ENCODE peak calls at places on chromosomes 3 and 15, in five cellular contexts. R is lower lobe of right lung, Q is SJSA1, Y is GM23248, X is neural progenitor cell. V is an unnamed sample.

GRCh38 chr3:159499031-159499793 is 489.4 kb upstream of the IL12A start:
- DNase-seq in X (no peak), Q (peak; percentile 9), Y (peak; percentile 44), R (no peak), V (no peak)

GRCh38 chr3:32817561-32818430 is at the start of gene TRIM71:
- DNase-seq in Q (no peak), R (no peak), X (peak; percentile 68), Y (peak; percentile 22), V (no peak)

GRCh38 chr15:35697549-35698299 is 151.8 kb upstream of the DPH6 start:
- DNase-seq in Q (peak; percentile 83), Y (peak; percentile 35), R (no peak), X (peak; percentile 24), V (no peak)

GRCh38 chr3:195033531-195034091 is 237.3 kb downstream of the XXYLT1 start:
- DNase-seq in R (no peak), X (no peak), Q (no peak), Y (no peak), V (no peak)

GRCh38 chr3:39528844-39529243 is 61.4 kb downstream of the MOBP start:
- DNase-seq in Q (no peak), Y (no peak), X (no peak), R (no peak), V (no peak)

GRCh38 chr3:50267280-50267913 is 1.6 kb upstream of the SEMA3B start:
- DNase-seq in Q (no peak), X (peak; percentile 52), R (peak; percentile 80), Y (peak; percentile 60), V (peak; percentile 60)

GRCh38 chr3:137761563-137762503 is 2.3 kb upstream of the SOX14 start:
- DNase-seq in Q (no peak), X (peak; percentile 52), R (no peak), Y (no peak), V (no peak)

GRCh38 chr3:129934234-129935123 is 40.0 kb upstream of the TRH start:
- DNase-seq in R (no peak), Y (peak; percentile 44), X (peak; percentile 65), Q (peak; percentile 31), V (no peak)

GRCh38 chr3:32552013-32552412 is 18.6 kb downstream of the DYNC1LI1 start:
- DNase-seq in R (no peak), X (no peak), Q (no peak), Y (no peak), V (no peak)

GRCh38 chr15:50134524-50135024 is 15.5 kb upstream of the ATP8B4 start:
- DNase-seq in Q (peak; percentile 85), R (no peak), Y (peak; percentile 88), X (no peak), V (no peak)

GRCh38 chr3:106329505-106329904 is 460.7 kb upstream of the CBLB start:
- DNase-seq in R (no peak), X (no peak), Q (no peak), Y (no peak), V (no peak)

GRCh38 chr15:52103217-52104207 is 9.1 kb downstream of the BCL2L10 start:
- DNase-seq in R (no peak), X (no peak), Y (peak; percentile 98), Q (peak; percentile 69), V (no peak)

GRCh38 chr15:56098230-56098899 is 105.0 kb upstream of the NEDD4 start:
- DNase-seq in R (no peak), X (no peak), Q (no peak), Y (peak; percentile 21), V (no peak)

GRCh38 chr3:155984791-155985417 is 114.5 kb downstream of the GMPS start:
- DNase-seq in X (no peak), Y (no peak), R (no peak), Q (no peak), V (no peak)

GRCh38 chr3:77667901-77668300 is 628.0 kb downstream of the ROBO2 start:
- DNase-seq in Q (no peak), X (no peak), R (no peak), Y (no peak), V (no peak)

GRCh38 chr3:156750874-156751245 is 75.3 kb upstream of the LEKR1 start:
- DNase-seq in R (no peak), Q (no peak), Y (peak; percentile 89), X (peak; percentile 27), V (no peak)

DNA sequence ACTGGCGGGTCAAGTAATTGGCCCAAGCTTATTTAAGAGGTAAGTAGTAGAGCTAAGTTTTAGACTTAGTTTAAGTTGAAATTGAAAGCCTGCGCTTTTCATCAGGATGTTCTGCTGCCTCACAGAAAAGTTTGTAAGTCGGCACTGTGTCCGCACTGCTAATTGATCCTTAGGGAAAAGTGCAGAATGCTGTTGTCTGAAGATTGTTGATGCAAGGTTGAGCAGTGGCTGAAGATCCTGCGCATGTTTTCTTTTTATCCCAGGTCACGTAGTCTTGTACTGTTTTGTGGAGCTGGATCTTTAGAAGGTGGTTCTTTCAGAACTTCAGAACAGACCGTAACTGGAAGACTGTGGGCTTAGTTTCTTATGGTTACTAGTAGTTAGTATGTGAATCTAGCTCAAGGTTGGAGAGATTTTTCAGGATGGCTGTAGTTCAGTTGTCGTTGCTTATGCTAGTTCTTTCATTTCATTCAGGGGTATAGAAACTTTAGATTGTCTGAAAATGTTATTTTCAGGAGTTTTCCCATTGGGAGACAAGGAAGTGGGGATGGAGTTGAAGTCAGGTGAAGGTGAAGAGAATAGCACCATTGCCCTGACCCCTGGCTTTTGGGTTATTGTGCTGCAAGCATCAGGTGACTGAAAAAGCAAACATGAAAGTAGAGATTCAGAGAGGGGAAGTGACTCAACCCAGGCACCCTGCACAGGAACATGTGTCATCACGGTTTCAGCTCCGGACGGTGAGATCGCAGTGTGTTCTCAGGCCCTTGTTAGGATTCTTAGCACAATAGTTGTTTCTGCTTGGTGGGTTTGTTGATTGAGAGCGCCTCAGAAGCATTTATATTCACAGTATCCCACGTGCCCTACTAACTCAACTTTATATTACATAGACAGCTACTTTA is 32.8 kb downstream of the AKAP13 start:
- DNase-seq in Y (peak; percentile 94), R (peak; percentile 61), X (no peak), Q (peak; percentile 84), V (peak; percentile 70)
- H3K4me3 ChIP-seq in Y (peak overlapping the region; percentile 52), R (no peak overlapping the region), X (no peak overlapping the region), Q (no peak overlapping the region), V (no peak overlapping the region)

GRCh38 chr3:176074096-176074495 is 1123.2 kb downstream of the TBL1XR1 start:
- DNase-seq in Q (no peak), R (no peak), Y (no peak), X (no peak), V (no peak)
- H3K27ac ChIP-seq in Q (no peak overlapping the region), R (no peak overlapping the region), Y (no peak overlapping the region), X (no peak overlapping the region), V (peak overlapping the region; percentile 49)

GRCh38 chr15:74841761-74842385 is 1.1 kb downstream of the ULK3 start:
- DNase-seq in X (no peak), R (no peak), Y (no peak), Q (no peak), V (no peak)
- H3K4me3 ChIP-seq in X (peak overlapping the region; percentile 82), R (peak overlapping the region; percentile 99), Y (peak overlapping the region; percentile 92), Q (no peak overlapping the region), V (peak overlapping the region; percentile 99)

DNA sequence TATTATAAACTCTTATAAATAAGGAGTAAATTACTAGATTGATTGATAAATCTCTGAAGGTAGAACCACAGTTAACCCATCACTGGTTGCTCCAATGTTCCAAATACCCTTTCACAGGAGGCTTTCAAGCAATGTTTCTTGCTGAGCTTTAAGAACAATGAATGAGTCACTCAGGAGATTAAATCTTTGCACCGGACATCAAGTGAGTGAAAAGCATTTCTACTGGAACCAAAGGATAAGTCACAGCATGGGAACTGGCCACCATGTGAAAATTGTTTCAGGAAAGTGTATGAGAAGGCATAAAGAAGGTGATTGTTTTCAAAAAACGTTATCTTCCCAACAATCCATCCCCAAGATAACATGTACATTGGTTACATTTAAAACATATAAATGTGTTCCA is 90.6 kb downstream of the CNTN3 start:
- DNase-seq in R (no peak), X (no peak), Q (no peak), Y (peak; percentile 71), V (no peak)
- H3K27ac ChIP-seq in R (no peak overlapping the region), X (no peak overlapping the region), Q (no peak overlapping the region), Y (no peak overlapping the region), V (no peak overlapping the region)

DNA sequence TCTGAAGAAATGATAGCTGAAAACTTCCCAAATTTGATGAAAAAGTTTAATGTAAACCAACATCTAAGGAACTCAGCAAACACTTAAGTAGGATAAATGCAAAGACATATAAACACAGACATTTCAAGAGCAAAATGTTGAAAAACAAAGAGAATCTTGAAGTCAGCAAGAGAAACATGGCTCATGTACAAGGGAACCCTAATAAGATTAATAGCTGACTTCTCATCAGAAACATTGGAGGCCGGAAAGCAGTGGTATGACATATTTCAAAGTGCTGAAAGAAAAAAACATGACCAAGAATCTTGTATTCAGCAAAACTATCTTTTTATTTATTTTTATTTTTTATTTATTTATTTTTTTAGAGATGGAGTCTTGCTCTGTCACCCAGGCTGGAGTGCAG is 10.6 kb upstream of the PRKCI start:
- DNase-seq in R (no peak), Q (no peak), Y (no peak), X (no peak), V (no peak)
- H3K4me3 ChIP-seq in R (no peak overlapping the region), Q (no peak overlapping the region), Y (no peak overlapping the region), X (no peak overlapping the region), V (no peak overlapping the region)

DNA sequence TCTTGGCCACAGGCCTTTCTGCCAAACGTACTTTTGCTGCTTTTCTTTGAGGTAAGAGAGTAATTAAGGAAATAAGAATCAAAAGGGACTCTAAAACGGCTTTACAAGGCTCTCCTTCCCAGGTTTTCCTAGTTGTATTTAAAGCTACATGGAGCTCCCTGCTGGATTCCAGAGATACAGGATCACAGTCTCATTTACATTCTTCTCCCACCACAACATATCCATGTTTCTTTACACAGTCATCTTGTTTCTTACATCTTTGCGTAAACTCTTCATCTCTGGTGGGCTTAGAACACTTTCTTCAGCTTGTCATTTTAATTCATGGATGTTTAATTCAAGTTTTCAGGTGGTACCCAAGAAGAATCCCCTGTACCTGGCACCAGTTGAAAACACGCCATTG is 117.6 kb upstream of the BFSP2 start:
- DNase-seq in Y (peak; percentile 19), R (no peak), X (no peak), Q (no peak), V (no peak)
- H3K27ac ChIP-seq in Y (no peak overlapping the region), R (no peak overlapping the region), X (no peak overlapping the region), Q (no peak overlapping the region), V (no peak overlapping the region)

GRCh38 chr3:76310059-76310458 is 524.7 kb upstream of the ZNF717 start:
- DNase-seq in Y (peak; percentile 49), Q (no peak), X (no peak), R (no peak), V (no peak)
- H3K4me3 ChIP-seq in Y (peak overlapping the region; percentile 56), Q (no peak overlapping the region), X (no peak overlapping the region), R (peak overlapping the region; percentile 29), V (no peak overlapping the region)